ENCODE peak calls at places on chromosomes 4 and X, in nine cellular contexts. W, Z, Q, O, C, D, J, X and F are unnamed samples.

GRCh38 chrX:69285881-69286545 is 120.8 kb upstream of the PJA1 start:
- DNase-seq in W (peak), Z (peak), Q (no peak), O (peak), C (peak), D (no peak), J (peak), X (peak), F (peak)

GRCh38 chr4:101288365-101289145 is 58.8 kb downstream of the PPP3CA start:
- DNase-seq in W (no peak), Z (no peak), Q (no peak), O (no peak), C (no peak), D (no peak), J (peak), X (no peak), F (no peak)

GRCh38 chr4:13329963-13330362 is 154.2 kb downstream of the RAB28 start:
- DNase-seq in W (no peak), Z (no peak), Q (no peak), O (peak), C (no peak), D (no peak), J (peak), X (peak), F (no peak)

GRCh38 chrX:101619336-101619735 is 1.5 kb upstream of the ARMCX6 start:
- DNase-seq in W (no peak), Z (peak), Q (no peak), O (no peak), C (peak), D (no peak), J (no peak), X (peak), F (no peak)

GRCh38 chrX:33735182-33735581 is 396.9 kb downstream of the FAM47A start:
- DNase-seq in W (no peak), Z (no peak), Q (no peak), O (no peak), C (no peak), D (no peak), J (no peak), X (no peak), F (no peak)

GRCh38 chr4:87974856-87975462 is 555 bp upstream of the SPP1 start:
- DNase-seq in W (peak), Z (peak), Q (no peak), O (no peak), C (no peak), D (no peak), J (no peak), X (no peak), F (no peak)

GRCh38 chrX:136195247-136195646 is 47.9 kb downstream of the FHL1 start:
- DNase-seq in W (no peak), Z (no peak), Q (no peak), O (peak), C (no peak), D (no peak), J (no peak), X (no peak), F (no peak)

GRCh38 chr4:1727117-1728031 is 6.1 kb downstream of the TACC3 start:
- DNase-seq in W (peak), Z (no peak), Q (no peak), O (peak), C (no peak), D (no peak), J (peak), X (peak), F (no peak)

GRCh38 chr4:175499735-175500352 is 312.2 kb downstream of the GPM6A start:
- DNase-seq in W (peak), Z (no peak), Q (no peak), O (no peak), C (no peak), D (no peak), J (no peak), X (no peak), F (no peak)

GRCh38 chrX:22039541-22039940 is 7.4 kb downstream of the PHEX start:
- DNase-seq in W (no peak), Z (no peak), Q (no peak), O (no peak), C (no peak), D (no peak), J (no peak), X (no peak), F (no peak)

GRCh38 chrX:134294548-134294947 is 57.6 kb downstream of the CCDC160 start:
- DNase-seq in W (no peak), Z (no peak), Q (no peak), O (peak), C (no peak), D (no peak), J (peak), X (no peak), F (no peak)

GRCh38 chrX:123976671-123977316 is 15.3 kb downstream of the STAG2 start:
- DNase-seq in W (no peak), Z (no peak), Q (no peak), O (peak), C (no peak), D (no peak), J (peak), X (no peak), F (no peak)

GRCh38 chr4:81562093-81562492 is 90.4 kb upstream of the RASGEF1B start:
- DNase-seq in W (no peak), Z (no peak), Q (no peak), O (no peak), C (peak), D (no peak), J (no peak), X (no peak), F (no peak)

GRCh38 chr4:165060938-165061337 is 7.3 kb downstream of the TRIM75 start:
- DNase-seq in W (no peak), Z (no peak), Q (no peak), O (no peak), C (no peak), D (no peak), J (no peak), X (no peak), F (no peak)

GRCh38 chr4:1323635-1324442 is 23.2 kb upstream of the UVSSA start:
- DNase-seq in W (no peak), Z (no peak), Q (no peak), O (peak), C (no peak), D (no peak), J (peak), X (no peak), F (no peak)

GRCh38 chrX:40173662-40174593 is 76.2 kb upstream of the BCOR start:
- DNase-seq in W (peak), Z (peak), Q (no peak), O (no peak), C (peak), D (no peak), J (no peak), X (peak), F (no peak)

GRCh38 chrX:97211070-97211469 is 327.4 kb downstream of the RPA4 start:
- DNase-seq in W (no peak), Z (no peak), Q (no peak), O (no peak), C (no peak), D (no peak), J (no peak), X (no peak), F (no peak)

GRCh38 chr4:78954048-78954666 is 14.9 kb upstream of the PAQR3 start:
- DNase-seq in W (no peak), Z (peak), Q (no peak), O (no peak), C (peak), D (no peak), J (no peak), X (no peak), F (no peak)

GRCh38 chr4:15344041-15344440 is 83.8 kb upstream of the C1QTNF7 start:
- DNase-seq in W (no peak), Z (no peak), Q (no peak), O (peak), C (no peak), D (no peak), J (peak), X (no peak), F (no peak)

GRCh38 chrX:123324628-123325027 is 140.6 kb downstream of the GRIA3 start:
- DNase-seq in W (no peak), Z (no peak), Q (no peak), O (peak), C (peak), D (no peak), J (no peak), X (no peak), F (no peak)

GRCh38 chr4:7515390-7515902 is 80.7 kb upstream of the PSAPL1 start:
- DNase-seq in W (no peak), Z (no peak), Q (no peak), O (no peak), C (no peak), D (no peak), J (no peak), X (no peak), F (no peak)

GRCh38 chrX:53045002-53045401 is 3.6 kb upstream of the GPR173 start:
- DNase-seq in W (no peak), Z (no peak), Q (no peak), O (no peak), C (no peak), D (no peak), J (no peak), X (no peak), F (no peak)

GRCh38 chr4:142845293-142846070 is 619 bp downstream of the INPP4B start:
- DNase-seq in W (peak), Z (peak), Q (no peak), O (no peak), C (no peak), D (peak), J (peak), X (peak), F (no peak)

GRCh38 chrX:24870143-24870542 is 145.6 kb downstream of the ARX start:
- DNase-seq in W (no peak), Z (no peak), Q (no peak), O (peak), C (no peak), D (no peak), J (peak), X (no peak), F (no peak)

GRCh38 chr4:47061435-47061834 is 30.1 kb downstream of the GABRB1 start:
- DNase-seq in W (no peak), Z (no peak), Q (no peak), O (peak), C (no peak), D (no peak), J (no peak), X (no peak), F (no peak)

GRCh38 chr4:174214102-174214878 is 69.2 kb downstream of the FBXO8 start:
- DNase-seq in W (no peak), Z (peak), Q (no peak), O (no peak), C (no peak), D (no peak), J (no peak), X (no peak), F (no peak)

GRCh38 chr4:6591781-6592180 is 16.8 kb downstream of the MAN2B2 start:
- DNase-seq in W (no peak), Z (no peak), Q (no peak), O (no peak), C (no peak), D (no peak), J (no peak), X (no peak), F (no peak)

GRCh38 chrX:22526339-22526738 is 253.6 kb downstream of the CBLL2 start:
- DNase-seq in W (no peak), Z (no peak), Q (no peak), O (peak), C (peak), D (no peak), J (peak), X (no peak), F (no peak)

GRCh38 chrX:53795583-53795982 is 109.1 kb upstream of the HUWE1 start:
- DNase-seq in W (no peak), Z (peak), Q (no peak), O (peak), C (no peak), D (no peak), J (peak), X (no peak), F (no peak)

GRCh38 chr4:120007171-120007894 is 59.3 kb downstream of the MAD2L1 start:
- DNase-seq in W (no peak), Z (no peak), Q (no peak), O (peak), C (no peak), D (no peak), J (peak), X (no peak), F (no peak)

GRCh38 chrX:12138366-12139313 is at the start of gene FRMPD4:
- DNase-seq in W (no peak), Z (peak), Q (no peak), O (peak), C (no peak), D (no peak), J (peak), X (no peak), F (no peak)

GRCh38 chr4:105186701-105187158 is 40.1 kb downstream of the TET2 start:
- DNase-seq in W (no peak), Z (no peak), Q (no peak), O (peak), C (no peak), D (no peak), J (peak), X (peak), F (no peak)

GRCh38 chr4:55866290-55866907 is 13.0 kb downstream of the EXOC1 start:
- DNase-seq in W (no peak), Z (no peak), Q (no peak), O (peak), C (peak), D (no peak), J (peak), X (no peak), F (no peak)

GRCh38 chrX:80306007-80306406 is 114.2 kb upstream of the TENT5D start:
- DNase-seq in W (no peak), Z (no peak), Q (no peak), O (no peak), C (no peak), D (no peak), J (no peak), X (no peak), F (no peak)

DNA sequence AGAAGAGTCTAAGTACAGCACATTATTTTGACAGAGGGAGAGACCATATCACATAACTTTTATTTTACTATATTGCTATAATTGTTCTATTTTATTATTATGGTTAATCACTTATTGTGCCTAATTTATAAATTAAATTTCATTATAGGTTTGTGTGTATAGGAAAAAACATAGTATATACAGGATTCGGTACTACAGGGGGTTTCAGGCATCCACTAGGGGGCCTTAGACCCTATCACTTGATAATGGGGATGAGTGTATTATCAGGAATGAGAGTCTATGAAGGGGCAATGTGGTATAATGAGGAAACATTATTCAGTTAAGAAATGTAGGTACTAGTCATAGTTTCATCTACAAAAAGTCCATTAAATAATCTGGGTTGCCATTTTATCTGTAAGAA is 833.1 kb downstream of the C4orf33 start:
- DNase-seq in W (no peak), Z (peak), Q (no peak), O (no peak), C (no peak), D (no peak), J (no peak), X (no peak), F (no peak)
- TF ChIP-seq CTCF in W (no peak), Z (peak), Q (peak), O (no peak), C (peak), D (no peak), J (no peak), X (no peak), F (peak)

GRCh38 chr4:86594559-86595425 is 677 bp downstream of the PTPN13 start:
- DNase-seq in W (peak), Z (peak), Q (no peak), O (peak), C (peak), D (peak), J (peak), X (peak), F (peak)
- TF ChIP-seq CTCF in W (no peak), Z (peak), Q (peak), O (peak), C (no peak), D (no peak), J (peak), X (no peak), F (peak)

GRCh38 chr4:89868999-89869589 is 25.6 kb upstream of the MMRN1 start:
- DNase-seq in W (no peak), Z (no peak), Q (no peak), O (peak), C (no peak), D (no peak), J (peak), X (no peak), F (no peak)
- TF ChIP-seq CTCF in W (peak), Z (peak), Q (peak), O (peak), C (peak), D (no peak), J (peak), X (peak), F (peak)

GRCh38 chrX:57155171-57155570 is 18.0 kb upstream of the SPIN2A start:
- DNase-seq in W (no peak), Z (no peak), Q (no peak), O (no peak), C (no peak), D (no peak), J (no peak), X (no peak), F (no peak)

DNA sequence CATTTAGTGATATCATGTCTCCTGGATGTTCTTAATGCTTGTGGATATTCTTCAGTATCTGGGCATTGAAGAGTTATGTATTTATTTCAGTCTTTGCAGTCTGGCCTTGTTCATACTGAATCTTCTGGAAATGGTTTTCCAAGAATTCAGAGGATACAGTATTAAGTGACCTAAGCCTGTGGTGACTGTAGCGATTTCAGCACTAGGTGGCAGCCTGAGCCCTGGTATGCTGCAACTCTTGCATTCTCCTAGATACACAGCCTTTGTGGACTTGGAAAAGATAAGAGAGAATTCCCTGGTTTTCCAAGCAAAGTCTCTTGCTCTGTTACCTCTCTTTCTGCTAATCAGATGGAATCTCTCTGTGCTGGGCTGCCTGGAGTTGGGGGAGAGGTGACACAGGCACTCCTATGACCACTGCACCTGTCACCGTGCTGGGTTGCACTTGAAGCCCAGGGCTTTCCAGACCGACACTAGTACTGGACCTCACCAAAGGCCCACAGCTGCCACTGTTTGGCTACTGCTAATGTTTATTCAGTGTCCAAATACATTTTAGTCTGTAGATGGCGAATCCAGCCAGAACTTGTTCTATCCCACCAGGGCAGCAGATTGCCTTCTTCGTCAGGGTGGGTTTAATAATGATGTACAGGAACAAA is 19.3 kb upstream of the SPIN2A start:
- DNase-seq in W (no peak), Z (peak), Q (no peak), O (peak), C (peak), D (no peak), J (peak), X (peak), F (no peak)
- TF ChIP-seq CTCF in W (peak), Z (peak), Q (peak), O (peak), C (peak), D (no peak), J (peak), X (no peak), F (peak)

DNA sequence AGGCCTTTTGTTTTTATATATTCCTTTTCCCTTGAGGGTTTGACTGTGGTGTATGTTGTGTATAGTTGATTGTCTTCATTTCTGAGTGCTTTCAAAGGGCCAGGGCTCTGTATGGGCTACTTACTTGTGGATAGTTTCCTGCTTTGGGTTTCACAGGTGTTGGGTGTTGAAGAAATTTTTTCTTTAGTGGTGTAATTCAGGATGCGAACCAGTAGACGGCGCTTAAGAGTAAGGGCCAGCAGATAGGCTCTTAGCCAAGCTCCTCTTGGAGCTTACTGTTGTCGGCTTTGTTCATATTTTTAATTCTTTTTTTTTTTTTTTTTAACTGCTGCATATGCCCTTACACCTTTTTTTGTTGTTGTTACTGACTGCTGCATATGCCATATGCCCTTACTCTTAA is 276.3 kb upstream of the GALNT7 start:
- DNase-seq in W (no peak), Z (peak), Q (peak), O (peak), C (peak), D (no peak), J (peak), X (no peak), F (no peak)
- TF ChIP-seq CTCF in W (no peak), Z (peak), Q (peak), O (peak), C (peak), D (no peak), J (peak), X (peak), F (peak)

GRCh38 chrX:132071260-132071659 is 48.2 kb downstream of the STK26 start:
- DNase-seq in W (no peak), Z (no peak), Q (no peak), O (peak), C (no peak), D (no peak), J (peak), X (no peak), F (no peak)
- TF ChIP-seq CTCF in W (no peak), Z (peak), Q (peak), O (peak), C (peak), D (no peak), J (peak), X (peak), F (peak)

GRCh38 chrX:55160685-55161552 is 59.2 kb upstream of the PAGE5 start:
- DNase-seq in W (peak), Z (peak), Q (peak), O (peak), C (peak), D (peak), J (peak), X (peak), F (peak)
- TF ChIP-seq CTCF in W (no peak), Z (peak), Q (peak), O (peak), C (peak), D (no peak), J (peak), X (no peak), F (peak)